ENCODE peak calls at places on chromosomes 3 and 15, in four cellular contexts. One of them, this sample, is unnamed.

GRCh38 chr3:42668793-42669217 is 15.3 kb downstream of the ZBTB47 start:
- DNase-seq in GM12878: no peak
- DNase-seq in endothelial cell of umbilical vein: no peak
- DNase-seq in K562: no peak
- DNase-seq in this sample: no peak

GRCh38 chr15:40313531-40314398 is 6.0 kb upstream of the PLCB2 start:
- DNase-seq in GM12878: no peak
- DNase-seq in endothelial cell of umbilical vein: peak; percentile 43
- DNase-seq in K562: no peak
- DNase-seq in this sample: peak; percentile 53

GRCh38 chr3:158091526-158091925 is 14.7 kb downstream of the SHOX2 start:
- DNase-seq in GM12878: no peak
- DNase-seq in endothelial cell of umbilical vein: peak; percentile 34
- DNase-seq in K562: no peak
- DNase-seq in this sample: peak; percentile 15

GRCh38 chr3:180881065-180881801 is 31.2 kb upstream of the FXR1 start:
- DNase-seq in GM12878: no peak
- DNase-seq in endothelial cell of umbilical vein: no peak
- DNase-seq in K562: no peak
- DNase-seq in this sample: no peak

GRCh38 chr3:13884851-13885703 is 5.2 kb upstream of the WNT7A start:
- DNase-seq in GM12878: no peak
- DNase-seq in endothelial cell of umbilical vein: no peak
- DNase-seq in K562: peak; percentile 82
- DNase-seq in this sample: peak; percentile 36

GRCh38 chr3:189967254-189967865 is 153.3 kb downstream of the P3H2 start:
- DNase-seq in GM12878: no peak
- DNase-seq in endothelial cell of umbilical vein: peak; percentile 71
- DNase-seq in K562: peak; percentile 29
- DNase-seq in this sample: peak; percentile 48

GRCh38 chr15:86284630-86285029 is 205.0 kb downstream of the AGBL1 start:
- DNase-seq in GM12878: no peak
- DNase-seq in endothelial cell of umbilical vein: no peak
- DNase-seq in K562: no peak
- DNase-seq in this sample: no peak

GRCh38 chr3:143763568-143764162 is 84.6 kb downstream of the SLC9A9 start:
- DNase-seq in GM12878: no peak
- DNase-seq in endothelial cell of umbilical vein: peak; percentile 38
- DNase-seq in K562: no peak
- DNase-seq in this sample: no peak

GRCh38 chr15:62495670-62496328 is 330.7 kb upstream of the C2CD4B start:
- DNase-seq in GM12878: no peak
- DNase-seq in endothelial cell of umbilical vein: no peak
- DNase-seq in K562: no peak
- DNase-seq in this sample: no peak

GRCh38 chr3:37863949-37864822 is 2.5 kb downstream of the CTDSPL start:
- DNase-seq in GM12878: no peak
- DNase-seq in endothelial cell of umbilical vein: no peak
- DNase-seq in K562: no peak
- DNase-seq in this sample: peak; percentile 61

GRCh38 chr3:42020681-42021307 is 58.9 kb upstream of the ULK4 start:
- DNase-seq in GM12878: no peak
- DNase-seq in endothelial cell of umbilical vein: peak; percentile 90
- DNase-seq in K562: no peak
- DNase-seq in this sample: no peak

GRCh38 chr15:97966924-97967620 is 6.6 kb downstream of the ARRDC4 start:
- DNase-seq in GM12878: no peak
- DNase-seq in endothelial cell of umbilical vein: no peak
- DNase-seq in K562: no peak
- DNase-seq in this sample: no peak

GRCh38 chr3:180744226-180744625 is 64.9 kb upstream of the CCDC39 start:
- DNase-seq in GM12878: no peak
- DNase-seq in endothelial cell of umbilical vein: no peak
- DNase-seq in K562: no peak
- DNase-seq in this sample: no peak

DNA sequence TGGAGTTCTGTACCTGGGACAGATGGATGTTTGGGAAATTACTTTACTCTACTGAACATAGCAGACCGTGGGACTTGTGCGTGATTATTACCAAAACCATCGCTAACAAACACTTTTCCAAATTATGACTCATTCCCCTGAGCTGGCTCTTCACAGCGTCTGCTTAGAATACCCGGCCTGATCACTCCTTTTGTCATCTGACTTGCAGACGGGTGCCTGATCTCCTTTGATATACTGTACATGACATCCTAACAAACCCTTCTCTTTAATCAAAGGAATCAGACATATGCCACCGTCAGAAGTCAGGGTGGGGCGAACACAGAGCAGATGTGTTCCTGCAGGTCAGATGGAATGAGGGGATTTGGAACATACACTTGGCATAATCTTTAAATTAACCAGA is 48.5 kb upstream of the SH3GL3 start:
- DNase-seq in GM12878: no peak
- DNase-seq in endothelial cell of umbilical vein: no peak
- DNase-seq in K562: no peak
- DNase-seq in this sample: no peak
- TF ChIP-seq MYC in GM12878: no peak
- TF ChIP-seq MYC in endothelial cell of umbilical vein: no peak
- TF ChIP-seq MYC in K562: no peak
- TF ChIP-seq MYC in this sample: no peak

DNA sequence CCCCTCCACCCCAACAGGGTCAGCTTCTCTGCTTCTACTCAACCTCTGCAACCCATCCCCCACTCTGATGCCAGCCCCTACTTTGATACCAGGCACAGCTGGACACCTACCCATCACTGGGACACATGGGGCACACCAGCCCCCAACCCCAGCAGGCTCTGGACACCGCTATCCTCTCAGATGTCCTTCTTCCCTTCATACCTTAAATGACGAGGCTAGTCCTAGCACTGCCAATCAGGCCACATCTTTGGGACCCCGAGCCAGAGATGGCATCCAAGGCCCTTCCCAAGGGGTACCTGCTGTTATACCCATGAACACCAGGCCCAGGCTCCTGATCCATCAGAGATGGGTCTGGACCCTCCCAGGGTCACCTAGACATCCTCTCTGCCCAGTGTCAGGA is 10.6 kb downstream of the POC1A start:
- DNase-seq in GM12878: no peak
- DNase-seq in endothelial cell of umbilical vein: no peak
- DNase-seq in K562: no peak
- DNase-seq in this sample: no peak
- TF ChIP-seq EZH2 in GM12878: no peak
- TF ChIP-seq EZH2 in endothelial cell of umbilical vein: no peak
- TF ChIP-seq EZH2 in K562: no peak
- TF ChIP-seq EZH2 in this sample: no peak

DNA sequence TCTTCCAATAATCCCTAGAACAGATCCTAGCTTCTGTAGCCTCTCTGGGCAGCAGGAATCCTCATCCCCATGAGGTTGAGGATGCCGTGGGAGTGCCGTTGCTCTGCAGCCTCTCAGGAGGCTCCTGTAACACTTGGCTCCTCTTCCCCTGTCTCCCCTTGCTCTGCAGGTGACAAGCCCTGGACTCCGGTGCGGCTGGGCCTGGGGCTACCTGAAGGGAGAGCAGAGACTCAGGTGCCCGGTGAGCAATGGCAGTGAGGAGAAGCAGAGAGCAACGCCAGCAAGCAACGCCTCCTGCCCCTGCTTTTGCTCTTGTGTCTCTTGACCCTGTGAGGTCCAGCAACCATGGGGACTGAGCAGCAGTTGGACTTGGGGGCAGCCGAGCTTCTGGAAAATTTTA is 91.2 kb downstream of the CEMIP start:
- DNase-seq in GM12878: no peak
- DNase-seq in endothelial cell of umbilical vein: no peak
- DNase-seq in K562: no peak
- DNase-seq in this sample: no peak
- TF ChIP-seq MYC in GM12878: no peak
- TF ChIP-seq MYC in endothelial cell of umbilical vein: no peak
- TF ChIP-seq MYC in K562: no peak
- TF ChIP-seq MYC in this sample: no peak

DNA sequence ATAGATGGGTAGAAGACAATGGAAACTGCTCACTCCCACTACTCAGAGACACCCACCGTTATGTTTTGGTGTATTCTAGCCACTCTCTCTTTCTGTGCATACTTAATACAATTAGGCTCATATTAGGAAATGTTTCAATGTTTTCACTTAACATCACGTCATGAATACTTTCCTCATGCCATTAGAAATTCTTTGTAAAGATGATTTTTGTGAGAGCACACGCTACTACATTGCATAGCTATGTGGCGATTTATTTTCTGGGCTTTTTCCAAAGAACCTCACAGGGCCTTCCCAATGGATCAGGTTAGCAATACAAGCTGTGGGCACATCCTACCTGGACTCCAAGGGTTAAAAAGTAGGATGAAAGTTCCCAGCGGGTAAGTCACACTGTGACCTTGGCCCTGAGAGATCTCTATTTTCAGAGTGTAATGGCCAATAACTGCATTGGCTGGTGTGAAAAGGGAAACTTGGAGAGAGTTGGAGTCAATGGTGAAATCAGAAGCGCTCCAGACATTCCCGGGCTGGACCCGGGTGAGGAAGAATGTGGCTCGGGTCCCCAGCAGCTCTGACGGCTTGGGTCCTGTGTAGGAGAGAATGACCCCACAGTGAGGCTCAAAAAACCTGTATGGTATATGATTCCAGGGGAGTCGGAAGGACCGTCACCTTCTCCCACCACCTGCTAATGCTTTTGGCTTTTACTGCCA is 25.8 kb upstream of the TGM5 start:
- DNase-seq in GM12878: no peak
- DNase-seq in endothelial cell of umbilical vein: no peak
- DNase-seq in K562: no peak
- DNase-seq in this sample: no peak
- TF ChIP-seq EZH2 in GM12878: no peak
- TF ChIP-seq EZH2 in endothelial cell of umbilical vein: no peak
- TF ChIP-seq EZH2 in K562: no peak
- TF ChIP-seq EZH2 in this sample: no peak

GRCh38 chr3:47781326-47781684 is 388 bp downstream of the SMARCC1 start:
- DNase-seq in GM12878: no peak
- DNase-seq in endothelial cell of umbilical vein: no peak
- DNase-seq in K562: peak; percentile 93
- DNase-seq in this sample: no peak

GRCh38 chr3:47778746-47779145 is 2.9 kb downstream of the SMARCC1 start:
- DNase-seq in GM12878: no peak
- DNase-seq in endothelial cell of umbilical vein: no peak
- DNase-seq in K562: no peak
- DNase-seq in this sample: no peak

GRCh38 chr3:47782538-47783308 is 1.0 kb upstream of the SMARCC1 start:
- DNase-seq in GM12878: no peak
- DNase-seq in endothelial cell of umbilical vein: no peak
- DNase-seq in K562: no peak
- DNase-seq in this sample: no peak

GRCh38 chr3:47781685-47782537 is at the start of gene SMARCC1:
- DNase-seq in GM12878: peak; percentile 94
- DNase-seq in endothelial cell of umbilical vein: peak; percentile 98
- DNase-seq in K562: peak; percentile 98
- DNase-seq in this sample: peak; percentile 93

DNA sequence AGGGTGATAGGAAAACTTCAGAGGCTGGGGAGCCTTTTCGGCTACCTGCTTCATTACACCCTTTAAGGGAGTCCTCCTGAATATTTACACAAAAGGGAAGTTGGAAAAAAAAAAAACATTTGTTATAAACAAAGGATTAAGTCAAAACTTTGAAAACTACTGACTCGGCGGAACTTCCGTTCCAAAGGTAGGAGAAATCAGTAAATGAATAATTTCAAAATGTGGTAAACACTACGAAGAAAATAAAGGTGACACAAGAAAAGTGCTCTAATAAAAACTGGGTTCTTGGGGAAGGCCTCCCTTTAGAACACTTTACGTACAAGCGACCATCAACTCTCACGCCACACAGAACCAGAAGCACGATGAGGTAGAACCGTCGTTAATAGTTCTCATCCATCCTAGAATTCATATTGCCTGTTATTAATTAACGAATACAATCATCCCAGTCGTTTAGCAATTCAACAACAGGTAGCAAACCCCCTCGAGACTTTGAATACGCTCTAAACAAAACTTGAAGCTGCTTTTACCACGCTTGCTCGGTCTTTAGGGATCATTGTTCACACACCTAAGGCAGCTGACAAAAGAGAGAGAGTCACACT is 867 bp downstream of the SMARCC1 start:
- DNase-seq in GM12878: no peak
- DNase-seq in endothelial cell of umbilical vein: peak; percentile 72
- DNase-seq in K562: no peak
- DNase-seq in this sample: peak; percentile 44
- TF ChIP-seq MYC in GM12878: no peak
- TF ChIP-seq MYC in endothelial cell of umbilical vein: no peak
- TF ChIP-seq MYC in K562: no peak
- TF ChIP-seq MYC in this sample: no peak

DNA sequence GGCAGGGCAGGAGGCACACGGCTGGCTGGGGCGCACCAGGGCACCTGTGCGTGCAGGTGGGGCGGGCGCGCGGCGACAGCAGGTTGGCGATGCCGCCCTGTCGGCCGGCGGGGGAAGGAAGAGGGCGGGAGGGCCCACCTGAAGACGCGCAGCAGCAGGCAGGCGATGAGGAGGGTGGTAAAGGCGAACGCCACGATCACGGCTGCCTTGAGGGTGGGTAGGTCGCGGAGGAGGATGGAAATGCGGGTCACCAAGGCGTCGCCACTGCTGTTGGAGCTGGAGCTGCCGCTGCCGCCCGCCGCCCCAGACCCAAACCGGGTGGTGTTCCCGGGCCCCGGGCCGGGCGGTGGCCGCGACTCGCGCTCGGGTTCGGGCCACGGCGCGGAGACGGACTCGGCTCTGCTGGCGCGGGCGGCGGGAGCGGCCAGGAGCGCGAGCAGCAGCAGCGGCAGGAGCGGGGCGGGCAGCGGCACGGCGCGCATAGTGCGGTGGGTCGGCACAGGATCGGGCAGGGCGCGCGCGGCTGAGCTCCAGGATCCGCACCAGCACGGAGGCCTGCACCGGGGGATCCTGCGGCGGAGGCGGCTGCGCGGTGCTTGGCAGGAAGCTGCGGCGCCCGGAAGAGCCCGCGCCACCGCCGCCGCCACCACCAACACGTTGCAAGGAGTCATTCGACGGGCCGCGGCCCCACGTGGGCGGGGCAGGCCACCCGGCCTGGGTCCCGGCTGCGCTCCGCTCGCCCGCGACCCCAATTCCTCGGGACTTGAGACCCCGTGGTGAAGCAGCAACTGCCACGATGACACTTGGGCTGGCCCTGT is at the start of gene FAM174B:
- DNase-seq in GM12878: no peak
- DNase-seq in endothelial cell of umbilical vein: peak; percentile 51
- DNase-seq in K562: no peak
- DNase-seq in this sample: no peak
- TF ChIP-seq EZH2 in GM12878: no peak
- TF ChIP-seq EZH2 in endothelial cell of umbilical vein: no peak
- TF ChIP-seq EZH2 in K562: no peak
- TF ChIP-seq EZH2 in this sample: no peak